ENCODE peak calls at places on chromosomes 3 and 15, in eight cellular contexts. A is cardiac muscle cell, P is dorsolateral prefrontal cortex, K is OCI-LY7, X is testis, H is sigmoid colon, E is astrocyte, T is Peyer's patch. L is an unnamed sample.

GRCh38 chr3:78991656-78992055 is 776.1 kb downstream of the ROBO1 start:
- DNase-seq in A (no peak), P (no peak), K (no peak), X (no peak), H (no peak), E (no peak), T (no peak), L (no peak)

GRCh38 chr15:89662893-89663673 is 7.8 kb upstream of the KIF7 start:
- DNase-seq in A (peak), P (no peak), K (no peak), X (peak), H (peak), E (peak), T (no peak), L (peak)

GRCh38 chr3:103059481-103059880 is 624.7 kb downstream of the ZPLD1 start:
- DNase-seq in A (no peak), P (no peak), K (no peak), X (no peak), H (no peak), E (no peak), T (no peak), L (no peak)

GRCh38 chr15:66931768-66932633 is 133.4 kb upstream of the SMAD3 start:
- DNase-seq in A (peak), P (no peak), K (no peak), X (no peak), H (peak), E (peak), T (no peak), L (peak)

GRCh38 chr15:31049682-31050606 is 51.6 kb downstream of the TRPM1 start:
- DNase-seq in A (no peak), P (no peak), K (peak), X (no peak), H (no peak), E (no peak), T (no peak), L (no peak)

GRCh38 chr3:8757551-8758518 is 11.6 kb downstream of the OXTR start:
- DNase-seq in A (peak), P (no peak), K (no peak), X (no peak), H (no peak), E (peak), T (no peak), L (peak)

GRCh38 chr15:52438047-52438446 is 90.6 kb downstream of the MYO5A start:
- DNase-seq in A (peak), P (no peak), K (no peak), X (no peak), H (no peak), E (no peak), T (no peak), L (no peak)

GRCh38 chr3:101722394-101723173 is 1.8 kb upstream of the CEP97 start:
- DNase-seq in A (no peak), P (no peak), K (peak), X (no peak), H (no peak), E (no peak), T (peak), L (no peak)

GRCh38 chr15:99181544-99181943 is 67.8 kb downstream of the TTC23 start:
- DNase-seq in A (peak), P (no peak), K (no peak), X (peak), H (peak), E (no peak), T (no peak), L (no peak)

GRCh38 chr3:35473956-35474355 is 165.4 kb upstream of the ARPP21 start:
- DNase-seq in A (no peak), P (no peak), K (no peak), X (no peak), H (no peak), E (no peak), T (no peak), L (no peak)

GRCh38 chr3:123843668-123844067 is 40.5 kb downstream of the MYLK start:
- DNase-seq in A (peak), P (no peak), K (no peak), X (no peak), H (no peak), E (peak), T (no peak), L (peak)

GRCh38 chr3:100149130-100149529 is 34.8 kb upstream of the FILIP1L start:
- DNase-seq in A (no peak), P (no peak), K (no peak), X (no peak), H (no peak), E (no peak), T (no peak), L (no peak)

GRCh38 chr15:79433610-79434009 is 1.5 kb downstream of the MINAR1 start:
- DNase-seq in A (no peak), P (no peak), K (no peak), X (no peak), H (no peak), E (no peak), T (no peak), L (peak)

GRCh38 chr15:78204351-78205309 is 29.7 kb downstream of the ACSBG1 start:
- DNase-seq in A (peak), P (peak), K (no peak), X (peak), H (no peak), E (no peak), T (peak), L (peak)

GRCh38 chr3:61687663-61688306 is 126.4 kb downstream of the PTPRG start:
- DNase-seq in A (no peak), P (no peak), K (no peak), X (no peak), H (no peak), E (no peak), T (no peak), L (no peak)

GRCh38 chr3:80688814-80689213 is 921.0 kb upstream of the ROBO1 start:
- DNase-seq in A (peak), P (no peak), K (no peak), X (peak), H (no peak), E (peak), T (no peak), L (no peak)

GRCh38 chr3:186287723-186288122 is 74.3 kb downstream of the DGKG start:
- DNase-seq in A (peak), P (no peak), K (no peak), X (no peak), H (no peak), E (peak), T (no peak), L (no peak)

GRCh38 chr3:189683576-189684255 is 52.5 kb downstream of the TP63 start:
- DNase-seq in A (no peak), P (no peak), K (no peak), X (no peak), H (no peak), E (peak), T (no peak), L (no peak)

GRCh38 chr3:66971245-66971644 is 26.9 kb upstream of the KBTBD8 start:
- DNase-seq in A (no peak), P (no peak), K (peak), X (no peak), H (no peak), E (no peak), T (no peak), L (no peak)

GRCh38 chr3:185422677-185423076 is 59.7 kb downstream of the MAP3K13 start:
- DNase-seq in A (no peak), P (no peak), K (no peak), X (no peak), H (no peak), E (no peak), T (no peak), L (no peak)

GRCh38 chr15:96181873-96182301 is 148.6 kb upstream of the NR2F2 start:
- DNase-seq in A (peak), P (no peak), K (no peak), X (peak), H (peak), E (peak), T (no peak), L (no peak)

GRCh38 chr3:122880624-122881023 is 85.8 kb downstream of the SLC49A4 start:
- DNase-seq in A (no peak), P (no peak), K (no peak), X (no peak), H (no peak), E (no peak), T (no peak), L (no peak)

GRCh38 chr15:94199725-94200124 is 31.6 kb upstream of the MCTP2 start:
- DNase-seq in A (no peak), P (no peak), K (no peak), X (no peak), H (no peak), E (no peak), T (no peak), L (no peak)

GRCh38 chr3:190012314-190012782 is 108.3 kb downstream of the P3H2 start:
- DNase-seq in A (peak), P (no peak), K (no peak), X (no peak), H (no peak), E (peak), T (no peak), L (peak)

GRCh38 chr3:127043731-127044510 is 61.0 kb downstream of the PLXNA1 start:
- DNase-seq in A (no peak), P (no peak), K (no peak), X (no peak), H (peak), E (no peak), T (no peak), L (no peak)

GRCh38 chr15:72859023-72859756 is 75.6 kb upstream of the ADPGK start:
- DNase-seq in A (no peak), P (peak), K (no peak), X (no peak), H (no peak), E (no peak), T (no peak), L (no peak)
- H3K27ac ChIP-seq in A (no peak), P (peak), K (no peak), X (no peak), H (no peak), E (no peak), T (peak), L (no peak)

DNA sequence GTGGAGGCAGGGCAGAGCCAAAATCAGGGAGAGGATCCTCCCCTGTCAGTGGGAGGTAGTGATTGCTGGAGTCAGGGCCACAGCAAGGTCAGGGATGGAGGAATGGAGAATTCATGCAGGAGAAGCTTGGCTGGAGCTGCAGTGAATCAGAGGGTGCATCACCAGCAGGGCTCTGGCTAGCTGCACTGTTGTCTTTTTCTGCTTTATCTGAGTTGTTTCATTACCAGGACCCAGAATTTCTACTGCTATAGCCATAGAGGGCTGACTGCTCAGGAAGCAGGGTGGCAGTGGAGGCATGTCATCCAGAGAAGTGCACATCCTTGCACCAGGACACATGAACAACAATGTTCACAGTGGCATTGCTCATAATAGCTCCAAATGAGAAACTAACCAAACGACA is 113.5 kb upstream of the GALNT15 start:
- DNase-seq in A (peak), P (peak), K (no peak), X (peak), H (peak), E (peak), T (no peak), L (no peak)
- TF ChIP-seq CTCF in A (no peak), P (no peak), K (no peak), X (no peak), H (no peak), E (no peak), T (no peak), L (no peak)

GRCh38 chr3:71421820-71422566 is 161.5 kb downstream of the FOXP1 start:
- DNase-seq in A (no peak), P (no peak), K (peak), X (no peak), H (no peak), E (no peak), T (peak), L (no peak)
- H3K27ac ChIP-seq in A (no peak), P (no peak), K (peak), X (no peak), H (no peak), E (no peak), T (no peak), L (no peak)

GRCh38 chr3:22685598-22685997 is 517.5 kb upstream of the UBE2E2 start:
- DNase-seq in A (peak), P (no peak), K (no peak), X (no peak), H (no peak), E (no peak), T (no peak), L (peak)
- TF ChIP-seq CTCF in A (no peak), P (no peak), K (peak), X (no peak), H (no peak), E (no peak), T (no peak), L (peak)

GRCh38 chr15:76164602-76165001 is 104.8 kb downstream of the TMEM266 start:
- DNase-seq in A (no peak), P (no peak), K (no peak), X (no peak), H (no peak), E (no peak), T (no peak), L (no peak)

GRCh38 chr15:76161153-76162049 is 101.6 kb downstream of the TMEM266 start:
- DNase-seq in A (no peak), P (no peak), K (no peak), X (no peak), H (no peak), E (no peak), T (no peak), L (no peak)

GRCh38 chr15:76162784-76163428 is 103.1 kb downstream of the TMEM266 start:
- DNase-seq in A (no peak), P (no peak), K (no peak), X (no peak), H (no peak), E (no peak), T (no peak), L (no peak)

GRCh38 chr15:76162050-76162425 is 102.3 kb downstream of the TMEM266 start:
- DNase-seq in A (no peak), P (no peak), K (no peak), X (no peak), H (no peak), E (no peak), T (no peak), L (no peak)

DNA sequence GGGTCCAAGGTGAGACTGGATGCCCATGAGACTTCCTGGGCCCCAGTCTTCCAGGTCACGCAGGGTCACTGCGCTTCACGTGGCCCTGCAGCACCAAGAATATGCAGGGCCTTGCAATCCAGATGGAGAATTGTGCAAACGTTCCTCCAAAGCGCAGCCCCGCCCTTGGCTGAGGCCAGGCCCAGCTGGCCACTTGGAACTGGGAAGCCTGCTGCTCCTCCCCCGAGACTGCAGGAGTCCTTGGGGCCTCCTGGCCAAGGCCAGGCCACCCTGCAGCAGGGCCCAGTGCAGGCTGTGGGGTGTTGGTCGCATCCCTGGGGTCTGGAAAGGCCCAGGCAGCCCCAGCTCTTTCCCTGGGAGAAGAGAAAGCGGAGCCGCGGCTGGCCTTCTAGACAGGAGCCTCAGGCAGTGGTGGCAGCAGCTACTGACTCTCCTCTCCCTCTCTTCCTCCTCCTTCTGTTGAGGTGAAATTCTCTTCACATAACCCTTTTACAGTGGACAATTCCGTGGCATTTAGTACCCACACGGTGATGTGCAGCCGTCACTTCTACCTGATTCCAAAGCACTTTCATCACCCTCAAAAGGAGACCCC is 103.7 kb downstream of the TMEM266 start:
- DNase-seq in A (peak), P (no peak), K (no peak), X (peak), H (peak), E (no peak), T (peak), L (no peak)
- H3K27ac ChIP-seq in A (no peak), P (no peak), K (no peak), X (no peak), H (peak), E (no peak), T (peak), L (no peak)

GRCh38 chr3:159482241-159483031 is 506.2 kb upstream of the IL12A start:
- DNase-seq in A (no peak), P (no peak), K (no peak), X (no peak), H (no peak), E (no peak), T (no peak), L (peak)

GRCh38 chr3:159488657-159489056 is 500.0 kb upstream of the IL12A start:
- DNase-seq in A (no peak), P (no peak), K (no peak), X (no peak), H (no peak), E (no peak), T (no peak), L (no peak)

GRCh38 chr3:159487304-159487703 is 501.3 kb upstream of the IL12A start:
- DNase-seq in A (no peak), P (no peak), K (no peak), X (no peak), H (no peak), E (no peak), T (no peak), L (no peak)

DNA sequence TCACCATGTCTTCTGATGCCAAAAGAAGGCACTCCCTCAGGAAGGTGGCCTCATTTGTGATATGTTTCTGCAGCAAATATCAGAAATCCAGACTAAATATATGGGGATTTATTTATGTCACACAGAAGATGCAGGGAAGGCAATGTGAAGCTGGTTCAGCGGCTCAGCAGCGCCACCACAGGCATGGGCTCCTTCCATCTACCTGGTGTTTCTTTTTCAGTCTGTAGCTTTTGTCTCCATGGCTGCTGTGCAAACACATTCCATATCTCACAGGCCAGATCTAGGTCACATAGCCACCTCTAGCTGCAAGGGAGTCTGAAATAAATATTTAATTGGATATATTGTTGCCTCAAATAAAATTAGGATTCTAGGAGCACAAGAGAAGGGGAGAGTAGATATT is 502.1 kb upstream of the IL12A start:
- DNase-seq in A (peak), P (no peak), K (no peak), X (no peak), H (no peak), E (no peak), T (no peak), L (peak)
- TF ChIP-seq CTCF in A (peak), P (no peak), K (peak), X (no peak), H (no peak), E (no peak), T (no peak), L (peak)

DNA sequence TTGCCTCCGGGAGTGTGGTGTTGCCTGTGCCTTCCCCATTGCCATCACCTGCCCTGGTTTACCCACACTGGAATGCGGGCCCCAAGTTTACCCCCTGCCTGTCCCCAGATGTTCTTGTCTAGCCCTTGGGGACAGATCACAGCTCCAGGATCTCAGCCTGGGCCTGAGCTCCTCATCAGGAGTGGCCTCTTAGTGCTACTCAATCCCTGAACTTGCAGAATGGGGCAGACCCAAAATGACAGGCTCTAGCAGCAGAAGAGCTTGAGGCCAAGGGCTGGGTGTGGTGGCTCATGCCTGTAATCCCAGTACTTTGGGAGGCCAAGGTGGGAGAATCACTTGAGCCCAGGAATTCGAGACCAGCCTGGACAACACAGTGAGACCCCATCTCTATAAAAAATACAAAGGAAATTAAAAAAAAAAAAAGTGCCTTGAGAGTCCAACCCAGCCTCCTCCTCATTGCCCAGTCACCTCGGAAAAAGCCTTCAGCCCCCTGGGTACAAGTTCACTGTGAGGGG is 3.8 kb downstream of the CHAC1 start:
- DNase-seq in A (no peak), P (no peak), K (no peak), X (no peak), H (no peak), E (no peak), T (no peak), L (no peak)
- H3K27ac ChIP-seq in A (no peak), P (no peak), K (no peak), X (no peak), H (peak), E (no peak), T (no peak), L (no peak)

GRCh38 chr15:25345943-25346342 is 92.9 kb downstream of the UBE3A start:
- DNase-seq in A (peak), P (peak), K (no peak), X (no peak), H (peak), E (peak), T (no peak), L (peak)
- TF ChIP-seq CTCF in A (peak), P (no peak), K (no peak), X (no peak), H (peak), E (no peak), T (no peak), L (peak)